ENCODE peak calls at places on chromosomes 5 and 9, in ten cellular contexts. One of them, this sample, is unnamed.
A peak's percentile ranks its signal among the peaks of the same experiment; 100 is the strongest.

GRCh38 chr5:147234825-147235635 is at the start of gene STK32A:
- DNase-seq in left ventricle myocardium superior: peak; percentile 68
- DNase-seq in HTR-8/SVneo: peak; percentile 34
- DNase-seq in H7: peak; percentile 91
- DNase-seq in hippocampal formation: no peak
- DNase-seq in activated naive CD8-positive, alpha-beta T cell treated with anti-CD3 and anti-CD28 coated beads, Interleukin-2, amount 50 U/mL, for 24 hours: no peak
- DNase-seq in sciatic nerve: peak; percentile 80
- DNase-seq in nucleus accumbens: no peak
- DNase-seq in cardiac muscle cell: peak; percentile 80
- DNase-seq in keratinocyte: no peak
- DNase-seq in this sample: peak; percentile 34

GRCh38 chr9:127021664-127022337 is 100.6 kb downstream of the ANGPTL2 start:
- DNase-seq in left ventricle myocardium superior: peak; percentile 91
- DNase-seq in HTR-8/SVneo: no peak
- DNase-seq in H7: no peak
- DNase-seq in hippocampal formation: peak; percentile 87
- DNase-seq in activated naive CD8-positive, alpha-beta T cell treated with anti-CD3 and anti-CD28 coated beads, Interleukin-2, amount 50 U/mL, for 24 hours: no peak
- DNase-seq in sciatic nerve: peak; percentile 91
- DNase-seq in nucleus accumbens: peak; percentile 79
- DNase-seq in cardiac muscle cell: peak; percentile 73
- DNase-seq in keratinocyte: no peak
- DNase-seq in this sample: peak; percentile 89

GRCh38 chr9:104997536-104997935 is 69.6 kb upstream of the ABCA1 start:
- DNase-seq in left ventricle myocardium superior: no peak
- DNase-seq in HTR-8/SVneo: no peak
- DNase-seq in H7: no peak
- DNase-seq in hippocampal formation: no peak
- DNase-seq in activated naive CD8-positive, alpha-beta T cell treated with anti-CD3 and anti-CD28 coated beads, Interleukin-2, amount 50 U/mL, for 24 hours: no peak
- DNase-seq in sciatic nerve: no peak
- DNase-seq in nucleus accumbens: no peak
- DNase-seq in cardiac muscle cell: no peak
- DNase-seq in keratinocyte: no peak
- DNase-seq in this sample: no peak

GRCh38 chr9:91157891-91158660 is 203.6 kb downstream of the AUH start:
- DNase-seq in left ventricle myocardium superior: no peak
- DNase-seq in HTR-8/SVneo: no peak
- DNase-seq in H7: no peak
- DNase-seq in hippocampal formation: no peak
- DNase-seq in activated naive CD8-positive, alpha-beta T cell treated with anti-CD3 and anti-CD28 coated beads, Interleukin-2, amount 50 U/mL, for 24 hours: no peak
- DNase-seq in sciatic nerve: no peak
- DNase-seq in nucleus accumbens: no peak
- DNase-seq in cardiac muscle cell: no peak
- DNase-seq in keratinocyte: no peak
- DNase-seq in this sample: no peak

GRCh38 chr9:93950619-93951601 is 4.2 kb downstream of the BARX1 start:
- DNase-seq in left ventricle myocardium superior: no peak
- DNase-seq in HTR-8/SVneo: no peak
- DNase-seq in H7: peak; percentile 85
- DNase-seq in hippocampal formation: no peak
- DNase-seq in activated naive CD8-positive, alpha-beta T cell treated with anti-CD3 and anti-CD28 coated beads, Interleukin-2, amount 50 U/mL, for 24 hours: no peak
- DNase-seq in sciatic nerve: no peak
- DNase-seq in nucleus accumbens: no peak
- DNase-seq in cardiac muscle cell: no peak
- DNase-seq in keratinocyte: no peak
- DNase-seq in this sample: no peak

GRCh38 chr5:171152382-171152781 is 156.7 kb upstream of the TLX3 start:
- DNase-seq in left ventricle myocardium superior: no peak
- DNase-seq in HTR-8/SVneo: peak; percentile 19
- DNase-seq in H7: peak; percentile 10
- DNase-seq in hippocampal formation: no peak
- DNase-seq in activated naive CD8-positive, alpha-beta T cell treated with anti-CD3 and anti-CD28 coated beads, Interleukin-2, amount 50 U/mL, for 24 hours: no peak
- DNase-seq in sciatic nerve: no peak
- DNase-seq in nucleus accumbens: no peak
- DNase-seq in cardiac muscle cell: no peak
- DNase-seq in keratinocyte: no peak
- DNase-seq in this sample: no peak

GRCh38 chr9:19049872-19050636 is 827 bp downstream of the RRAGA start:
- DNase-seq in left ventricle myocardium superior: no peak
- DNase-seq in HTR-8/SVneo: no peak
- DNase-seq in H7: no peak
- DNase-seq in hippocampal formation: no peak
- DNase-seq in activated naive CD8-positive, alpha-beta T cell treated with anti-CD3 and anti-CD28 coated beads, Interleukin-2, amount 50 U/mL, for 24 hours: peak; percentile 29
- DNase-seq in sciatic nerve: no peak
- DNase-seq in nucleus accumbens: peak; percentile 56
- DNase-seq in cardiac muscle cell: peak; percentile 40
- DNase-seq in keratinocyte: no peak
- DNase-seq in this sample: no peak

GRCh38 chr9:97984188-97985057 is 1.3 kb downstream of the ANP32B start:
- DNase-seq in left ventricle myocardium superior: peak; percentile 94
- DNase-seq in HTR-8/SVneo: peak; percentile 38
- DNase-seq in H7: peak; percentile 87
- DNase-seq in hippocampal formation: peak; percentile 51
- DNase-seq in activated naive CD8-positive, alpha-beta T cell treated with anti-CD3 and anti-CD28 coated beads, Interleukin-2, amount 50 U/mL, for 24 hours: peak; percentile 82
- DNase-seq in sciatic nerve: peak; percentile 90
- DNase-seq in nucleus accumbens: peak; percentile 65
- DNase-seq in cardiac muscle cell: peak; percentile 70
- DNase-seq in keratinocyte: no peak
- DNase-seq in this sample: peak; percentile 88

GRCh38 chr5:137217599-137218200 is 281.4 kb downstream of the SPOCK1 start:
- DNase-seq in left ventricle myocardium superior: no peak
- DNase-seq in HTR-8/SVneo: no peak
- DNase-seq in H7: no peak
- DNase-seq in hippocampal formation: no peak
- DNase-seq in activated naive CD8-positive, alpha-beta T cell treated with anti-CD3 and anti-CD28 coated beads, Interleukin-2, amount 50 U/mL, for 24 hours: no peak
- DNase-seq in sciatic nerve: no peak
- DNase-seq in nucleus accumbens: no peak
- DNase-seq in cardiac muscle cell: no peak
- DNase-seq in keratinocyte: peak; percentile 42
- DNase-seq in this sample: no peak

GRCh38 chr9:135489188-135489918 is 9.8 kb downstream of the PPP1R26 start:
- DNase-seq in left ventricle myocardium superior: no peak
- DNase-seq in HTR-8/SVneo: no peak
- DNase-seq in H7: no peak
- DNase-seq in hippocampal formation: no peak
- DNase-seq in activated naive CD8-positive, alpha-beta T cell treated with anti-CD3 and anti-CD28 coated beads, Interleukin-2, amount 50 U/mL, for 24 hours: no peak
- DNase-seq in sciatic nerve: no peak
- DNase-seq in nucleus accumbens: no peak
- DNase-seq in cardiac muscle cell: no peak
- DNase-seq in keratinocyte: no peak
- DNase-seq in this sample: no peak

GRCh38 chr9:98442541-98442940 is 187.1 kb upstream of the TBC1D2 start:
- DNase-seq in left ventricle myocardium superior: no peak
- DNase-seq in HTR-8/SVneo: no peak
- DNase-seq in H7: no peak
- DNase-seq in hippocampal formation: no peak
- DNase-seq in activated naive CD8-positive, alpha-beta T cell treated with anti-CD3 and anti-CD28 coated beads, Interleukin-2, amount 50 U/mL, for 24 hours: no peak
- DNase-seq in sciatic nerve: no peak
- DNase-seq in nucleus accumbens: no peak
- DNase-seq in cardiac muscle cell: no peak
- DNase-seq in keratinocyte: no peak
- DNase-seq in this sample: no peak

GRCh38 chr9:89872426-89872912 is 267.7 kb downstream of the GADD45G start:
- DNase-seq in left ventricle myocardium superior: no peak
- DNase-seq in HTR-8/SVneo: no peak
- DNase-seq in H7: no peak
- DNase-seq in hippocampal formation: no peak
- DNase-seq in activated naive CD8-positive, alpha-beta T cell treated with anti-CD3 and anti-CD28 coated beads, Interleukin-2, amount 50 U/mL, for 24 hours: no peak
- DNase-seq in sciatic nerve: peak; percentile 43
- DNase-seq in nucleus accumbens: no peak
- DNase-seq in cardiac muscle cell: no peak
- DNase-seq in keratinocyte: no peak
- DNase-seq in this sample: no peak

GRCh38 chr5:143006511-143006910 is 236.3 kb downstream of the ARHGAP26 start:
- DNase-seq in left ventricle myocardium superior: no peak
- DNase-seq in HTR-8/SVneo: no peak
- DNase-seq in H7: no peak
- DNase-seq in hippocampal formation: no peak
- DNase-seq in activated naive CD8-positive, alpha-beta T cell treated with anti-CD3 and anti-CD28 coated beads, Interleukin-2, amount 50 U/mL, for 24 hours: no peak
- DNase-seq in sciatic nerve: no peak
- DNase-seq in nucleus accumbens: no peak
- DNase-seq in cardiac muscle cell: no peak
- DNase-seq in keratinocyte: no peak
- DNase-seq in this sample: no peak

GRCh38 chr5:7218146-7218545 is 177.8 kb upstream of the ADCY2 start:
- DNase-seq in left ventricle myocardium superior: no peak
- DNase-seq in HTR-8/SVneo: no peak
- DNase-seq in H7: no peak
- DNase-seq in hippocampal formation: no peak
- DNase-seq in activated naive CD8-positive, alpha-beta T cell treated with anti-CD3 and anti-CD28 coated beads, Interleukin-2, amount 50 U/mL, for 24 hours: no peak
- DNase-seq in sciatic nerve: no peak
- DNase-seq in nucleus accumbens: no peak
- DNase-seq in cardiac muscle cell: no peak
- DNase-seq in keratinocyte: no peak
- DNase-seq in this sample: no peak

GRCh38 chr5:77518304-77518703 is 26.2 kb upstream of the WDR41 start:
- DNase-seq in left ventricle myocardium superior: no peak
- DNase-seq in HTR-8/SVneo: peak; percentile 21
- DNase-seq in H7: peak; percentile 4
- DNase-seq in hippocampal formation: no peak
- DNase-seq in activated naive CD8-positive, alpha-beta T cell treated with anti-CD3 and anti-CD28 coated beads, Interleukin-2, amount 50 U/mL, for 24 hours: no peak
- DNase-seq in sciatic nerve: no peak
- DNase-seq in nucleus accumbens: no peak
- DNase-seq in cardiac muscle cell: peak; percentile 15
- DNase-seq in keratinocyte: no peak
- DNase-seq in this sample: no peak

GRCh38 chr5:15326932-15327331 is 173.0 kb upstream of the FBXL7 start:
- DNase-seq in left ventricle myocardium superior: no peak
- DNase-seq in HTR-8/SVneo: no peak
- DNase-seq in H7: no peak
- DNase-seq in hippocampal formation: no peak
- DNase-seq in activated naive CD8-positive, alpha-beta T cell treated with anti-CD3 and anti-CD28 coated beads, Interleukin-2, amount 50 U/mL, for 24 hours: no peak
- DNase-seq in sciatic nerve: no peak
- DNase-seq in nucleus accumbens: no peak
- DNase-seq in cardiac muscle cell: no peak
- DNase-seq in keratinocyte: no peak
- DNase-seq in this sample: no peak

GRCh38 chr9:129320575-129321311 is 142.7 kb upstream of the IER5L start:
- DNase-seq in left ventricle myocardium superior: peak; percentile 82
- DNase-seq in HTR-8/SVneo: peak; percentile 35
- DNase-seq in H7: peak; percentile 86
- DNase-seq in hippocampal formation: peak; percentile 88
- DNase-seq in activated naive CD8-positive, alpha-beta T cell treated with anti-CD3 and anti-CD28 coated beads, Interleukin-2, amount 50 U/mL, for 24 hours: peak; percentile 53
- DNase-seq in sciatic nerve: peak; percentile 79
- DNase-seq in nucleus accumbens: peak; percentile 53
- DNase-seq in cardiac muscle cell: peak; percentile 93
- DNase-seq in keratinocyte: no peak
- DNase-seq in this sample: peak; percentile 65

GRCh38 chr9:86185872-86186271 is 73.6 kb downstream of the C9orf153 start:
- DNase-seq in left ventricle myocardium superior: no peak
- DNase-seq in HTR-8/SVneo: no peak
- DNase-seq in H7: no peak
- DNase-seq in hippocampal formation: no peak
- DNase-seq in activated naive CD8-positive, alpha-beta T cell treated with anti-CD3 and anti-CD28 coated beads, Interleukin-2, amount 50 U/mL, for 24 hours: no peak
- DNase-seq in sciatic nerve: no peak
- DNase-seq in nucleus accumbens: no peak
- DNase-seq in cardiac muscle cell: no peak
- DNase-seq in keratinocyte: no peak
- DNase-seq in this sample: no peak